ENCODE peak calls at places on chromosomes 2 and 18, in five cellular contexts. Q, U, V, Y and I are unnamed samples.

GRCh38 chr2:42795871-42796301 is 3.5 kb upstream of the HAAO start:
- DNase-seq in Q (no peak), U (peak), V (no peak), Y (no peak), I (no peak)

GRCh38 chr2:67290451-67290991 is 106.6 kb upstream of the ETAA1 start:
- DNase-seq in Q (no peak), U (peak), V (no peak), Y (no peak), I (no peak)

GRCh38 chr2:9106338-9107167 is 100.1 kb upstream of the ASAP2 start:
- DNase-seq in Q (no peak), U (no peak), V (no peak), Y (no peak), I (no peak)

GRCh38 chr2:28101892-28102291 is 211.4 kb downstream of the BABAM2 start:
- DNase-seq in Q (no peak), U (peak), V (no peak), Y (no peak), I (no peak)

GRCh38 chr18:60327880-60328589 is 44.5 kb downstream of the MC4R start:
- DNase-seq in Q (no peak), U (no peak), V (no peak), Y (no peak), I (no peak)

GRCh38 chr2:30341500-30342267 is 105.4 kb upstream of the LCLAT1 start:
- DNase-seq in Q (no peak), U (no peak), V (no peak), Y (no peak), I (no peak)

GRCh38 chr2:152627010-152627957 is 90.0 kb downstream of the PRPF40A start:
- DNase-seq in Q (no peak), U (peak), V (peak), Y (no peak), I (peak)

GRCh38 chr2:73106791-73107190 is 6.0 kb downstream of the RAB11FIP5 start:
- DNase-seq in Q (no peak), U (no peak), V (no peak), Y (no peak), I (no peak)

GRCh38 chr2:98348066-98348561 is 1.9 kb downstream of the CNGA3 start:
- DNase-seq in Q (no peak), U (no peak), V (no peak), Y (no peak), I (peak)

GRCh38 chr2:61396005-61396404 is 74.9 kb downstream of the USP34 start:
- DNase-seq in Q (no peak), U (peak), V (no peak), Y (no peak), I (no peak)

GRCh38 chr2:240225116-240225515 is 84.7 kb upstream of the OTOS start:
- DNase-seq in Q (no peak), U (no peak), V (no peak), Y (no peak), I (no peak)